ENCODE peak calls at places on chromosomes 2 and 18, in six cellular contexts. One of them, this sample, is unnamed.

GRCh38 chr2:240974771-240975572 is 23.4 kb upstream of the SNED1 start:
- DNase-seq in G401: no peak
- DNase-seq in neural crest cell: no peak
- DNase-seq in NCI-H510A: no peak
- DNase-seq in AML-193: no peak
- DNase-seq in hypothalamus: no peak
- DNase-seq in this sample: no peak

GRCh38 chr2:180823546-180824141 is 156.8 kb upstream of the UBE2E3 start:
- DNase-seq in AML-193: no peak
- DNase-seq in hypothalamus: no peak
- DNase-seq in neural crest cell: no peak
- DNase-seq in NCI-H510A: no peak
- DNase-seq in G401: no peak
- DNase-seq in this sample: peak

GRCh38 chr2:207330912-207331311 is 165.2 kb upstream of the KLF7 start:
- DNase-seq in NCI-H510A: no peak
- DNase-seq in G401: no peak
- DNase-seq in neural crest cell: no peak
- DNase-seq in AML-193: no peak
- DNase-seq in hypothalamus: no peak
- DNase-seq in this sample: peak

GRCh38 chr2:201880620-201881381 is 74.5 kb downstream of the CDK15 start:
- DNase-seq in NCI-H510A: no peak
- DNase-seq in neural crest cell: no peak
- DNase-seq in G401: no peak
- DNase-seq in hypothalamus: no peak
- DNase-seq in AML-193: no peak
- DNase-seq in this sample: peak

GRCh38 chr2:110149330-110150220 is 34.0 kb upstream of the MALL start:
- DNase-seq in NCI-H510A: no peak
- DNase-seq in hypothalamus: no peak
- DNase-seq in AML-193: no peak
- DNase-seq in neural crest cell: no peak
- DNase-seq in G401: no peak
- DNase-seq in this sample: peak

GRCh38 chr2:197442865-197443264 is 8.0 kb upstream of the SF3B1 start:
- DNase-seq in G401: no peak
- DNase-seq in NCI-H510A: no peak
- DNase-seq in AML-193: peak
- DNase-seq in hypothalamus: no peak
- DNase-seq in neural crest cell: no peak
- DNase-seq in this sample: no peak

GRCh38 chr18:55195863-55196262 is 236.6 kb upstream of the CCDC68 start:
- DNase-seq in G401: no peak
- DNase-seq in hypothalamus: no peak
- DNase-seq in neural crest cell: no peak
- DNase-seq in AML-193: no peak
- DNase-seq in NCI-H510A: no peak
- DNase-seq in this sample: no peak

GRCh38 chr2:14915983-14916382 is 283.5 kb downstream of the LRATD1 start:
- DNase-seq in AML-193: no peak
- DNase-seq in neural crest cell: no peak
- DNase-seq in G401: no peak
- DNase-seq in hypothalamus: no peak
- DNase-seq in NCI-H510A: no peak
- DNase-seq in this sample: no peak

GRCh38 chr18:63119647-63120046 is 199.9 kb downstream of the BCL2 start:
- DNase-seq in G401: peak
- DNase-seq in neural crest cell: no peak
- DNase-seq in AML-193: no peak
- DNase-seq in hypothalamus: peak
- DNase-seq in NCI-H510A: peak
- DNase-seq in this sample: peak

GRCh38 chr2:8259106-8259840 is 422.6 kb upstream of the ID2 start:
- DNase-seq in NCI-H510A: no peak
- DNase-seq in G401: peak
- DNase-seq in neural crest cell: no peak
- DNase-seq in AML-193: peak
- DNase-seq in hypothalamus: no peak
- DNase-seq in this sample: no peak

GRCh38 chr2:231693956-231694355 is 14.4 kb upstream of the PTMA start:
- DNase-seq in neural crest cell: no peak
- DNase-seq in G401: no peak
- DNase-seq in AML-193: no peak
- DNase-seq in NCI-H510A: no peak
- DNase-seq in hypothalamus: no peak
- DNase-seq in this sample: no peak

GRCh38 chr2:46365913-46366674 is 68.9 kb downstream of the EPAS1 start:
- DNase-seq in hypothalamus: no peak
- DNase-seq in neural crest cell: no peak
- DNase-seq in AML-193: no peak
- DNase-seq in G401: no peak
- DNase-seq in NCI-H510A: no peak
- DNase-seq in this sample: peak

GRCh38 chr2:239977111-239977510 is 48.0 kb downstream of the NDUFA10 start:
- DNase-seq in NCI-H510A: no peak
- DNase-seq in AML-193: no peak
- DNase-seq in G401: no peak
- DNase-seq in neural crest cell: no peak
- DNase-seq in hypothalamus: no peak
- DNase-seq in this sample: no peak

GRCh38 chr18:54938506-54938905 is 20.8 kb downstream of the CCDC68 start:
- DNase-seq in AML-193: no peak
- DNase-seq in neural crest cell: no peak
- DNase-seq in hypothalamus: no peak
- DNase-seq in G401: no peak
- DNase-seq in NCI-H510A: no peak
- DNase-seq in this sample: no peak

GRCh38 chr2:203656522-203657287 is 49.7 kb upstream of the CD28 start:
- DNase-seq in NCI-H510A: peak
- DNase-seq in G401: no peak
- DNase-seq in hypothalamus: peak
- DNase-seq in AML-193: no peak
- DNase-seq in neural crest cell: no peak
- DNase-seq in this sample: no peak

GRCh38 chr2:212157011-212157410 is 381.6 kb downstream of the ERBB4 start:
- DNase-seq in NCI-H510A: no peak
- DNase-seq in G401: no peak
- DNase-seq in neural crest cell: no peak
- DNase-seq in hypothalamus: no peak
- DNase-seq in AML-193: no peak
- DNase-seq in this sample: peak